ENCODE peak calls at places on chromosomes 7 and 10, in six cellular contexts. One of them, this sample, is unnamed. For H3F3A, the result is how much of the 10 kb centered on the place peaks cover.

GRCh38 chr10:63766766-63767505 is 245.7 kb downstream of the REEP3 start:
- DNase-seq in GM23338: peak
- DNase-seq in GM23248: peak
- DNase-seq in neural progenitor cell: no peak
- DNase-seq in PC-3: no peak
- DNase-seq in SK-N-SH: no peak
- DNase-seq in this sample: no peak

GRCh38 chr10:102120987-102121738 is 995 bp upstream of the LDB1 start:
- DNase-seq in GM23338: peak
- DNase-seq in GM23248: peak
- DNase-seq in neural progenitor cell: peak
- DNase-seq in PC-3: no peak
- DNase-seq in SK-N-SH: peak
- DNase-seq in this sample: no peak

GRCh38 chr10:133131053-133131452 is 29.0 kb upstream of the KNDC1 start:
- DNase-seq in GM23338: no peak
- DNase-seq in GM23248: no peak
- DNase-seq in neural progenitor cell: no peak
- DNase-seq in PC-3: no peak
- DNase-seq in SK-N-SH: no peak
- DNase-seq in this sample: no peak

GRCh38 chr10:47376522-47377220 is 7.4 kb downstream of the ZNF488 start:
- DNase-seq in GM23338: no peak
- DNase-seq in GM23248: no peak
- DNase-seq in neural progenitor cell: no peak
- DNase-seq in PC-3: no peak
- DNase-seq in SK-N-SH: peak
- DNase-seq in this sample: no peak

GRCh38 chr10:3820255-3820654 is 35.2 kb upstream of the KLF6 start:
- DNase-seq in GM23338: no peak
- DNase-seq in GM23248: peak
- DNase-seq in neural progenitor cell: no peak
- DNase-seq in PC-3: no peak
- DNase-seq in SK-N-SH: no peak
- DNase-seq in this sample: no peak

GRCh38 chr7:150910996-150911422 is 58.7 kb downstream of the AOC1 start:
- DNase-seq in GM23338: peak
- DNase-seq in GM23248: no peak
- DNase-seq in neural progenitor cell: no peak
- DNase-seq in PC-3: no peak
- DNase-seq in SK-N-SH: no peak
- DNase-seq in this sample: no peak

GRCh38 chr10:33116293-33116697 is 158.3 kb upstream of the ITGB1 start:
- DNase-seq in GM23338: peak
- DNase-seq in GM23248: peak
- DNase-seq in neural progenitor cell: peak
- DNase-seq in PC-3: peak
- DNase-seq in SK-N-SH: peak
- DNase-seq in this sample: no peak

GRCh38 chr7:39357648-39358047 is 208.6 kb upstream of the YAE1 start:
- DNase-seq in GM23338: peak
- DNase-seq in GM23248: no peak
- DNase-seq in neural progenitor cell: peak
- DNase-seq in PC-3: no peak
- DNase-seq in SK-N-SH: no peak
- DNase-seq in this sample: no peak

GRCh38 chr10:59299933-59300332 is 62.4 kb downstream of the FAM13C start:
- DNase-seq in GM23338: no peak
- DNase-seq in GM23248: no peak
- DNase-seq in neural progenitor cell: no peak
- DNase-seq in PC-3: no peak
- DNase-seq in SK-N-SH: no peak
- DNase-seq in this sample: no peak

GRCh38 chr7:46281071-46281470 is 360.0 kb upstream of the IGFBP3 start:
- DNase-seq in GM23338: peak
- DNase-seq in GM23248: no peak
- DNase-seq in neural progenitor cell: no peak
- DNase-seq in PC-3: peak
- DNase-seq in SK-N-SH: no peak
- DNase-seq in this sample: no peak

GRCh38 chr7:133807610-133808543 is 319.3 kb upstream of the LRGUK start:
- DNase-seq in GM23338: no peak
- DNase-seq in GM23248: no peak
- DNase-seq in neural progenitor cell: no peak
- DNase-seq in PC-3: no peak
- DNase-seq in SK-N-SH: peak
- DNase-seq in this sample: no peak

GRCh38 chr10:32980242-32980557 is 22.2 kb upstream of the ITGB1 start:
- DNase-seq in GM23338: no peak
- DNase-seq in GM23248: no peak
- DNase-seq in neural progenitor cell: no peak
- DNase-seq in PC-3: no peak
- DNase-seq in SK-N-SH: no peak
- DNase-seq in this sample: no peak

GRCh38 chr10:110423650-110424049 is 74.1 kb upstream of the DUSP5 start:
- DNase-seq in GM23338: no peak
- DNase-seq in GM23248: no peak
- DNase-seq in neural progenitor cell: no peak
- DNase-seq in PC-3: no peak
- DNase-seq in SK-N-SH: no peak
- DNase-seq in this sample: peak

GRCh38 chr7:114279901-114280300 is 134.7 kb upstream of the FOXP2 start:
- DNase-seq in GM23338: no peak
- DNase-seq in GM23248: no peak
- DNase-seq in neural progenitor cell: no peak
- DNase-seq in PC-3: no peak
- DNase-seq in SK-N-SH: no peak
- DNase-seq in this sample: no peak

GRCh38 chr10:76879116-76879706 is 758.4 kb downstream of the KCNMA1 start:
- DNase-seq in GM23338: no peak
- DNase-seq in GM23248: no peak
- DNase-seq in neural progenitor cell: no peak
- DNase-seq in PC-3: no peak
- DNase-seq in SK-N-SH: peak
- DNase-seq in this sample: no peak

GRCh38 chr7:82263880-82264751 is 179.5 kb downstream of the CACNA2D1 start:
- DNase-seq in GM23338: no peak
- DNase-seq in GM23248: no peak
- DNase-seq in neural progenitor cell: no peak
- DNase-seq in PC-3: no peak
- DNase-seq in SK-N-SH: peak
- DNase-seq in this sample: no peak

GRCh38 chr7:139777304-139777890 is 401 bp downstream of the HIPK2 start:
- DNase-seq in GM23338: peak
- DNase-seq in GM23248: peak
- DNase-seq in neural progenitor cell: peak
- DNase-seq in PC-3: peak
- DNase-seq in SK-N-SH: peak
- DNase-seq in this sample: peak

GRCh38 chr10:44913312-44914079 is 2.4 kb downstream of the TMEM72 start:
- DNase-seq in GM23338: no peak
- DNase-seq in GM23248: no peak
- DNase-seq in neural progenitor cell: no peak
- DNase-seq in PC-3: no peak
- DNase-seq in SK-N-SH: no peak
- DNase-seq in this sample: peak

GRCh38 chr10:15313034-15313433 is 58.1 kb downstream of the FAM171A1 start:
- DNase-seq in GM23338: no peak
- DNase-seq in GM23248: no peak
- DNase-seq in neural progenitor cell: no peak
- DNase-seq in PC-3: no peak
- DNase-seq in SK-N-SH: peak
- DNase-seq in this sample: no peak

GRCh38 chr10:73625004-73625883 is 16.0 kb downstream of the MYOZ1 start:
- DNase-seq in GM23338: peak
- DNase-seq in GM23248: peak
- DNase-seq in neural progenitor cell: peak
- DNase-seq in PC-3: peak
- DNase-seq in SK-N-SH: peak
- DNase-seq in this sample: peak

GRCh38 chr10:62534051-62534450 is 159.9 kb downstream of the ZNF365 start:
- DNase-seq in GM23338: no peak
- DNase-seq in GM23248: no peak
- DNase-seq in neural progenitor cell: no peak
- DNase-seq in PC-3: no peak
- DNase-seq in SK-N-SH: no peak
- DNase-seq in this sample: no peak

GRCh38 chr7:88302486-88302885 is 4.2 kb downstream of the STEAP4 start:
- DNase-seq in GM23338: no peak
- DNase-seq in GM23248: no peak
- DNase-seq in neural progenitor cell: no peak
- DNase-seq in PC-3: no peak
- DNase-seq in SK-N-SH: no peak
- DNase-seq in this sample: no peak

GRCh38 chr7:92435542-92435941 is 11.7 kb upstream of the GATAD1 start:
- DNase-seq in GM23338: no peak
- DNase-seq in GM23248: no peak
- DNase-seq in neural progenitor cell: no peak
- DNase-seq in PC-3: no peak
- DNase-seq in SK-N-SH: no peak
- DNase-seq in this sample: no peak

GRCh38 chr10:113945687-113946085 is 91.2 kb downstream of the NHLRC2 start:
- DNase-seq in GM23338: no peak
- DNase-seq in GM23248: no peak
- DNase-seq in neural progenitor cell: no peak
- DNase-seq in PC-3: no peak
- DNase-seq in SK-N-SH: no peak
- DNase-seq in this sample: no peak

GRCh38 chr10:100970076-100970913 is 991 bp downstream of the SEMA4G start:
- DNase-seq in GM23338: peak
- DNase-seq in GM23248: no peak
- DNase-seq in neural progenitor cell: peak
- DNase-seq in PC-3: no peak
- DNase-seq in SK-N-SH: peak
- DNase-seq in this sample: no peak

GRCh38 chr10:127157506-127158205 is 38.7 kb downstream of the INSYN2A start:
- DNase-seq in GM23338: no peak
- DNase-seq in GM23248: peak
- DNase-seq in neural progenitor cell: no peak
- DNase-seq in PC-3: no peak
- DNase-seq in SK-N-SH: no peak
- DNase-seq in this sample: no peak

GRCh38 chr7:132256721-132257212 is 319.5 kb downstream of the PLXNA4 start:
- DNase-seq in GM23338: no peak
- DNase-seq in GM23248: no peak
- DNase-seq in neural progenitor cell: no peak
- DNase-seq in PC-3: no peak
- DNase-seq in SK-N-SH: no peak
- DNase-seq in this sample: no peak
- H3F3A ChIP-seq in GM23338: under half
- H3F3A ChIP-seq in GM23248: under half
- H3F3A ChIP-seq in neural progenitor cell: under half
- H3F3A ChIP-seq in PC-3: under half
- H3F3A ChIP-seq in SK-N-SH: under half
- H3F3A ChIP-seq in this sample: under half

GRCh38 chr7:96727534-96728088 is 18.0 kb upstream of the SEM1 start:
- DNase-seq in GM23338: no peak
- DNase-seq in GM23248: no peak
- DNase-seq in neural progenitor cell: no peak
- DNase-seq in PC-3: no peak
- DNase-seq in SK-N-SH: no peak
- DNase-seq in this sample: no peak
- H2AFZ ChIP-seq in GM23338: peak
- H2AFZ ChIP-seq in GM23248: no peak
- H2AFZ ChIP-seq in neural progenitor cell: peak
- H2AFZ ChIP-seq in PC-3: no peak
- H2AFZ ChIP-seq in SK-N-SH: no peak
- H2AFZ ChIP-seq in this sample: no peak

DNA sequence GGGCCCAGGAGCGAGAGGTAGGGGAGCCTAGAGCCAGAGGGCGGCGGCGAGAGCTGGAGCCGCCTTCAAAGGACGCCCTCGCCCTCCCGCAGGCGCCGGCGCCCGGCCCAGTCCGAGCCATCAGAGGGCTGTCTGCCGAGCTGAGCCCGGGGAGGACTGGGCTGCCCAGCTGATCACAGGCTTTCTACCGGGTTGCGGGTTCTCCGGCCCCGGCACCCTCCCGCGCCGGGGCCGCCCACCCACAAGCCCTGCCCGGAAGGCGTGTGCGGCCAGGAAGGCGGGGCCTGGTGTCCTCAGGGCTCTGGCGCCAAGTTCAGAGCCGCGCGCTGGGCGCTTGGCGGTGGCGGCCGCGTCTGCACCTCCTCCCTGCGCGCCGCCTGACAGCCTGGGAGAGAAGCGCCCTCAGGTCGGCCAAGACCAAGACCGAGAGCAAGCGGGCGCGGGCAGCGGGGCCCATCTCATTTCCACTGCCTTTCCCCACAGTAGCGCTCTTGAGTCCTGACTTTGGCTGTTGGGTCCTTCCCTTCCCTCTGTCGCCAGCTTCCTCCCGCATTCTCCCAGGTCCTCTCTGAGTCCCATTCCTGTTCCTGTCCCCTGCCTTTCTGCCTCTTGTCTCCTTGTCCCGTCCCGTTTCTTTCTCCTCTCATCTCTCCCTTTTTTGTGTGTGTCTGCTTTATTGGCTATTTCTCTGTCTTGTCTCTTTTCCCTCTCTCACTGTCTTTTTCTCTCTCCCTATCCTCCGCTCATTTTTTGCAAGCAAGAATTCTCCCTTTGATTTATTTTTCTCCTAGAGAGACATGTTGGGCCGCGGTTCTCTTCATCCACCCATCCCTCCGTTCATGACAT is 60.6 kb upstream of the MSMB start:
- DNase-seq in GM23338: peak
- DNase-seq in GM23248: peak
- DNase-seq in neural progenitor cell: peak
- DNase-seq in PC-3: peak
- DNase-seq in SK-N-SH: peak
- DNase-seq in this sample: peak
- TF ChIP-seq EZH2phosphoT487 in GM23338: no peak
- TF ChIP-seq EZH2phosphoT487 in GM23248: no peak
- TF ChIP-seq EZH2phosphoT487 in neural progenitor cell: peak
- TF ChIP-seq EZH2phosphoT487 in PC-3: no peak
- TF ChIP-seq EZH2phosphoT487 in SK-N-SH: no peak
- TF ChIP-seq EZH2phosphoT487 in this sample: no peak

DNA sequence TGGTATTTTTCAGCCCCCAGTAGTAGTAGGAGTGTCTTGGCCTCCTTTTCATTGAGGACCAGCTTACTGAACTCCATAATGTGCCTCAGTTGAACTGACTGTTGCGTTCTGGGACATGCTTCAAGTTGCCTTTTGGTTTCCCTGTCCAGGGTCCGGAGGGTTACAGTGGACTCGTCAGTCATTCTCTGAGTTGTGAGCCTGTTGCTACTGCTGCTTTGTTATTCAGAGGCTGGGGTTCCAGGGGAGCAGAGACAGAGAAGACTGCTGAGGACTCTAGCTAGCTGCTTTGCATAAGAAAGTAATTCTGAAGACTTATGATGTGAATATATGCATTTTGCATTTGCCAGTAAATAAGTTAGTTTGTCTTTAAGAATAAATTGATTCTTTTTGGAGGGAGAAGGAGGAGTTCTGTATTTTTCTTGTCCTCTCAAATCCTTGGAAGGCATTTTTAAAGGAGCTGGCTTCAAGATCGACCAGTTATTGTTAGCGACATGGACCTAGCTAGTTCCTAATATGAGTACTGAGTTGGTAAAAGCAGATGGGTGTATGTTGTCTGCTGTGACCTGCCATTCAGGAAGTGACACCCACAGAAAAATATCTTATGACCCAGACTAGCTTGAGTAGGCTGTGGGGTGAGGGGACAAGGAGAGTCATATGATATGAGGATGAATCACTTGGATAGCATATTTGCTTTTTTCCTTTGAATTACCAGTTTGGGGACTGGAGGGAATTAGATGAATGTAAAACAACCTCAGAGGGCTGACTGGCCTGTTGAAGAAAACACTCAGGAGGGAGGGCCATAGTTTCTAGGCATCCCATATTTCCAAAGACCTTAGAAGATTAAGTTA is 8.3 kb downstream of the PI4K2A start:
- DNase-seq in GM23338: peak
- DNase-seq in GM23248: peak
- DNase-seq in neural progenitor cell: no peak
- DNase-seq in PC-3: peak
- DNase-seq in SK-N-SH: no peak
- DNase-seq in this sample: no peak
- H3F3A ChIP-seq in GM23338: under half
- H3F3A ChIP-seq in GM23248: under half
- H3F3A ChIP-seq in neural progenitor cell: under half
- H3F3A ChIP-seq in PC-3: under half
- H3F3A ChIP-seq in SK-N-SH: under half
- H3F3A ChIP-seq in this sample: under half